ENCODE peak calls at places on chromosomes 5 and 9, in five cellular contexts. P is fibroblast of lung; N is CD8-positive, alpha-beta T cell; K is GM12878; W is heart right ventricle. F is an unnamed sample.

GRCh38 chr5:168941901-168942300 is 359.0 kb downstream of the SLIT3 start:
- DNase-seq in N (no peak), K (no peak), W (no peak), P (no peak), F (no peak)

GRCh38 chr9:129962889-129963703 is 79.9 kb downstream of the FNBP1 start:
- DNase-seq in P (peak), W (no peak), K (peak), N (peak), F (peak)

GRCh38 chr5:81482595-81482994 is 88.7 kb upstream of the ACOT12 start:
- DNase-seq in N (no peak), K (no peak), P (no peak), W (no peak), F (no peak)

GRCh38 chr9:71509054-71509453 is 259.3 kb downstream of the CEMIP2 start:
- DNase-seq in P (no peak), N (no peak), W (no peak), K (no peak), F (no peak)

GRCh38 chr5:146151970-146152369 is 30.5 kb downstream of the LARS1 start:
- DNase-seq in P (no peak), K (no peak), W (no peak), N (no peak), F (no peak)

GRCh38 chr5:180026320-180026719 is 45.2 kb downstream of the RNF130 start:
- DNase-seq in N (no peak), W (no peak), K (no peak), P (peak), F (peak)

GRCh38 chr9:98515506-98516204 is 193.1 kb downstream of the GABBR2 start:
- DNase-seq in P (no peak), W (no peak), K (no peak), N (no peak), F (no peak)

GRCh38 chr5:135886136-135886535 is 9.5 kb downstream of the IL9 start:
- DNase-seq in P (no peak), K (no peak), W (no peak), N (no peak), F (no peak)

GRCh38 chr5:169795311-169795710 is 158.2 kb downstream of the DOCK2 start:
- DNase-seq in N (no peak), W (no peak), P (peak), K (no peak), F (no peak)

GRCh38 chr5:56637321-56637920 is 177.9 kb upstream of the MAP3K1 start:
- DNase-seq in P (no peak), K (no peak), N (no peak), W (no peak), F (no peak)

GRCh38 chr9:130741831-130742449 is 48.4 kb downstream of the EXOSC2 start:
- DNase-seq in P (peak), K (no peak), N (no peak), W (no peak), F (no peak)

GRCh38 chr9:36192196-36192595 is 1.5 kb downstream of the CLTA start:
- DNase-seq in P (peak), W (no peak), K (no peak), N (no peak), F (no peak)

GRCh38 chr9:98158071-98158791 is 34.2 kb downstream of the CORO2A start:
- DNase-seq in K (no peak), N (no peak), P (no peak), W (no peak), F (no peak)

GRCh38 chr5:127723571-127723970 is 20.4 kb downstream of the CCDC192 start:
- DNase-seq in W (no peak), P (peak), K (no peak), N (no peak), F (peak)

GRCh38 chr5:104344809-104345512 is 782.4 kb upstream of the NUDT12 start:
- DNase-seq in W (no peak), K (no peak), P (peak), N (no peak), F (no peak)

GRCh38 chr5:174920906-174921550 is 196.6 kb downstream of the MSX2 start:
- DNase-seq in K (no peak), P (no peak), N (no peak), W (no peak), F (no peak)

GRCh38 chr9:135705376-135705775 is 3.4 kb downstream of the KCNT1 start:
- DNase-seq in W (peak), K (no peak), P (no peak), N (no peak), F (no peak)

GRCh38 chr5:39503148-39503547 is 78.4 kb upstream of the DAB2 start:
- DNase-seq in W (no peak), K (no peak), N (no peak), P (peak), F (no peak)

DNA sequence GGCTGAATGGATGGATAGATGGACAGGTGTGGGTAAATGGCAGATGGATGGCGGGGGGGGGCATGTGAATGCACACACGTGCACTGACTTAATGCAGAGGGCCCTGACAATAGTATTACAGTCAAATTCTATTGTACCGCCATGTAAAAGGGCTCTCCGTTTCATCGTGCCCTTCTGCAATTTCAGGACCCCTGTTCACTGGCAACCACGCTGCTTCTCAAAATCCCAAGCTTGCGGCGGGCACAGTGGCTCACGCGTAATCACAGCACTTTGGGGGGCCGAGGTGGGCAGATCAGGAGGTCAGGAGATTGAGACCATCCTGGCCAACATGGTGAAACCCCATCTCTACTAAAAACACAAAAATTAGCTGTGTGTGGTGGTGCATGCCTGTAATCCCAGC is 211.4 kb downstream of the BNC2 start:
- DNase-seq in N (no peak), W (no peak), P (no peak), K (no peak), F (no peak)
- TF ChIP-seq CTCF in N (no peak), W (no peak), P (no peak), K (no peak), F (no peak)

GRCh38 chr5:176693477-176693851 is 46.2 kb downstream of the TSPAN17 start:
- DNase-seq in P (no peak), W (no peak), N (no peak), K (no peak), F (no peak)
- H3K27ac ChIP-seq in P (no peak), W (no peak), N (no peak), K (no peak), F (no peak)

GRCh38 chr9:22469928-22470544 is 23.4 kb downstream of the DMRTA1 start:
- DNase-seq in W (no peak), N (no peak), K (peak), P (peak), F (no peak)
- TF ChIP-seq CTCF in W (peak), N (no peak), K (peak), P (peak), F (peak)

DNA sequence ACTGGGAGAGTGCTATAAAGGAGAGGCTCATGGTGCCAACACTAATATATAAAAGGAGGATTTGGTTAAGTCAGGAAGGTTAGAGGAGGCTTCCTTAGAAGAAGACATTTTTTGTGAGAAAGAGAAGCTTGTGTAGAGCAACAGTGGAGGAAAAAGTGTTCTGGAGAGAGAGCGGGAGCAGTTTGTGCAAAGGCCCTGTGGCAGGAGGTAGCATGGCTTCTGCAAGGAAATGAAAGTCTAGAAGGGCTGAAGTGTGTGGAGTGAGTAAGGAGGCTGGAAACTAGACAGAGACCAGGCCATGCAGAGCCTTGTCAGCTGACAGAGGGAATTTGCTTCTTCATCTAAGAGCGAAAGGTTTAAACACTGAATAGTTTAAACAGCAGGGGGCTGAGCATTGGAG is 64.4 kb upstream of the ARAP3 start:
- DNase-seq in N (no peak), P (no peak), K (no peak), W (no peak), F (no peak)
- H3K27ac ChIP-seq in N (no peak), P (no peak), K (no peak), W (no peak), F (no peak)

DNA sequence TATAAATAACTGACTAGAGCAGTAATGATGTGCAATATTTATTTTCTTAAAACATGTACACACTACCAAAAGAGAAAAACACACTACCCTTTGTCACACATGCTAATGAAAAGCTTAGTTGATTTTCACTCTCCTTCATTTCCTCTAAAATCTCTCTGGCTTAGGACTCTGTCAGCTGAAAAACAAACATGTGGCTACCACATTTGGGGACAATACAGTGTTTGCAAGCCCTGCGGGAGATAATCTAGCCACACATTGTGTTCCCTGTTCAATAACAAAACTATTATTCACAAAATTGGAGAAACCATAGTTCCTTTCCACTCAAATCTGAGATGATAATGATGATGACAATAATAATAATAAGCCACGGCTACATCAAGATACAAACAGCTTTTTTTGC is 3.5 kb upstream of the LOX start:
- DNase-seq in N (no peak), W (no peak), P (no peak), K (no peak), F (no peak)
- TF ChIP-seq CTCF in N (no peak), W (no peak), P (no peak), K (no peak), F (no peak)

DNA sequence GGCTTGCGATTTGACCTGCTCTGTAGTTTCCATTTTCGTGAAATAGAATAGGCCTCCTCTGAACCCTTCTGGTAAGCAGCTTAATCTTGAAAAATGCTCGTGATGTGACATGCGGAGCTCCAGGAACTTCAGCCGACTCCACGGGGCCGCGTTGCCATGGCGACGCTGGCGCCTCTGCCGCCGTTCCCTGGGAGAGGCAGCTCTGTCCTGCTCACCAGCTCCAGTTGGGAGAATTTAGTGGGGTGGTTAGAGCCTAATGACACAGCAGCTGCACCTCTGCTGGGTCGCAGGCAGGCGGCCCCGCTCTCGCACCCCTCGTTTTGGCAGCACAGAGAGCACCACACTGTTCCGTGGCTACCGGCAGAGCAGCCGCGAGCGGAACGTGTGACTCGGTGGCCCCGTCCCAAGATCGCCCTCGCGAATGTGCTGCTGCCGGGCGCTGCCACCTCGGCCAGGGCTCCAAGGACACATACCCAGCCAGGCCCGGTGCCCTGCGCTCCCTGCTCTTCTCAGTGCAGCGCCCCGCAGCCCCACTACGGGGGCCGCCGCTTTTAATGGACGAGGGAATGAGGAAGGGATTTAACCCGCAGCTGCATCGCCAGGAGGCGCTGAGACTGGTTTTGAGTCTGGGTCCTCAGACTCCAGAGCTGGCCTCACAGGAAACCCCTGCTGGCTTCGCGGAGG is 131.2 kb upstream of the LMX1B start:
- DNase-seq in P (peak), N (no peak), W (peak), K (no peak), F (no peak)
- H3K27ac ChIP-seq in P (no peak), N (no peak), W (no peak), K (no peak), F (no peak)

GRCh38 chr9:134656334-134657034 is 14.9 kb downstream of the COL5A1 start:
- DNase-seq in K (no peak), W (no peak), P (no peak), N (no peak), F (no peak)
- TF ChIP-seq CTCF in K (peak), W (no peak), P (no peak), N (no peak), F (no peak)